ENCODE peak calls at places on chromosomes 13 and 19, in seven cellular contexts. W is IMR-90, F is H9, C is neuronal stem cell, P is mesendoderm, Y is H1, V is trophoblast cell. B is an unnamed sample.

GRCh38 chr13:79485014-79485441 is 4.1 kb downstream of the NDFIP2 start:
- DNase-seq in W (peak), F (no peak), C (no peak), P (peak), Y (no peak), V (peak), B (peak)

GRCh38 chr13:106052200-106052767 is 483.2 kb downstream of the EFNB2 start:
- DNase-seq in W (peak), F (no peak), C (no peak), P (no peak), Y (no peak), V (peak), B (peak)

GRCh38 chr19:3604987-3605343 is 1.7 kb downstream of the TBXA2R start:
- DNase-seq in W (no peak), F (no peak), C (no peak), P (no peak), Y (no peak), V (no peak), B (no peak)

GRCh38 chr19:3061214-3062161 is 807 bp downstream of the TLE5 start:
- DNase-seq in W (peak), F (no peak), C (no peak), P (no peak), Y (no peak), V (no peak), B (no peak)

GRCh38 chr19:39845621-39846175 is 481 bp downstream of the FBL start:
- DNase-seq in W (no peak), F (no peak), C (no peak), P (peak), Y (no peak), V (peak), B (peak)

GRCh38 chr19:1590641-1591397 is 1.8 kb downstream of the MBD3 start:
- DNase-seq in W (no peak), F (peak), C (no peak), P (peak), Y (no peak), V (peak), B (peak)

GRCh38 chr13:92719868-92720267 is 506.7 kb upstream of the GPC6 start:
- DNase-seq in W (no peak), F (peak), C (peak), P (peak), Y (no peak), V (no peak), B (no peak)

GRCh38 chr13:98507060-98507797 is 69.7 kb downstream of the STK24 start:
- DNase-seq in W (no peak), F (no peak), C (no peak), P (peak), Y (no peak), V (peak), B (peak)

GRCh38 chr13:23081901-23082300 is 98.9 kb upstream of the SGCG start:
- DNase-seq in W (no peak), F (no peak), C (no peak), P (no peak), Y (no peak), V (no peak), B (no peak)

GRCh38 chr13:30142502-30143211 is 164.7 kb downstream of the KATNAL1 start:
- DNase-seq in W (peak), F (peak), C (no peak), P (peak), Y (no peak), V (peak), B (peak)

GRCh38 chr19:11195681-11196080 is 1.7 kb downstream of the KANK2 start:
- DNase-seq in W (no peak), F (no peak), C (no peak), P (no peak), Y (no peak), V (no peak), B (no peak)

GRCh38 chr19:30783936-30784335 is 411.8 kb downstream of the ZNF536 start:
- DNase-seq in W (no peak), F (no peak), C (no peak), P (no peak), Y (no peak), V (no peak), B (no peak)

DNA sequence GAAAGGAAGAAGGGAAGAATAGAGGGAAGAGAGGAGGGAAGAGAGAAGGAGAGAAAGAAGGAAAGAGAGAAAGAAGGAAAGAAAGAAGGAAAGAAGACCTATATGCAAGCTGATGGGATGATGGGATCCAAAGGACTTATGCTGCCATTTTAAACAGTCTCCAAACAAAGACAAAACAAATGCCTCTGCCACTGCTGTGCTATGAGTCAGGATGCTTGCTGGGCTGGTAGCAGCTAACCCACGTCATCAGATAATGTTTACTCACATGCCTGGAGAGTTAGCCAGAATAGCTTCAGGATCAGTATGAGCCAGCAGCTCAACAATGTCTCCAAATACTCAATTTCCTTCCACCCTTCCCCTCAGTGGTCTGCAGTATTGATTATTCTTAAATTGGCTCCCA is 12.0 kb upstream of the ZNF274 start:
- DNase-seq in W (peak), F (no peak), C (no peak), P (no peak), Y (no peak), V (peak), B (peak)
- H3K18ac ChIP-seq in W (no peak), F (no peak), C (no peak), P (no peak), Y (no peak), V (no peak), B (no peak)

GRCh38 chr19:29697523-29698261 is 17.4 kb downstream of the C19orf12 start:
- DNase-seq in W (no peak), F (no peak), C (no peak), P (no peak), Y (no peak), V (no peak), B (no peak)
- H3K18ac ChIP-seq in W (no peak), F (no peak), C (peak), P (no peak), Y (no peak), V (no peak), B (no peak)

GRCh38 chr19:45879971-45880370 is 6.0 kb downstream of the IRF2BP1 start:
- DNase-seq in W (no peak), F (no peak), C (no peak), P (no peak), Y (no peak), V (no peak), B (no peak)
- H3K18ac ChIP-seq in W (no peak), F (no peak), C (no peak), P (no peak), Y (no peak), V (no peak), B (no peak)

GRCh38 chr13:113024466-113024865 is 55.5 kb downstream of the MCF2L start:
- DNase-seq in W (no peak), F (no peak), C (no peak), P (no peak), Y (no peak), V (no peak), B (no peak)

GRCh38 chr13:113023217-113023597 is 54.2 kb downstream of the MCF2L start:
- DNase-seq in W (no peak), F (no peak), C (no peak), P (peak), Y (no peak), V (no peak), B (peak)

GRCh38 chr13:113021811-113022210 is 52.8 kb downstream of the MCF2L start:
- DNase-seq in W (no peak), F (no peak), C (no peak), P (no peak), Y (no peak), V (no peak), B (no peak)

GRCh38 chr13:113022391-113023216 is 53.6 kb downstream of the MCF2L start:
- DNase-seq in W (no peak), F (peak), C (peak), P (peak), Y (no peak), V (peak), B (peak)

GRCh38 chr13:113023694-113024430 is 54.8 kb downstream of the MCF2L start:
- DNase-seq in W (no peak), F (no peak), C (no peak), P (no peak), Y (no peak), V (no peak), B (no peak)
- H3K18ac ChIP-seq in W (no peak), F (peak), C (peak), P (peak), Y (peak), V (no peak), B (no peak)

DNA sequence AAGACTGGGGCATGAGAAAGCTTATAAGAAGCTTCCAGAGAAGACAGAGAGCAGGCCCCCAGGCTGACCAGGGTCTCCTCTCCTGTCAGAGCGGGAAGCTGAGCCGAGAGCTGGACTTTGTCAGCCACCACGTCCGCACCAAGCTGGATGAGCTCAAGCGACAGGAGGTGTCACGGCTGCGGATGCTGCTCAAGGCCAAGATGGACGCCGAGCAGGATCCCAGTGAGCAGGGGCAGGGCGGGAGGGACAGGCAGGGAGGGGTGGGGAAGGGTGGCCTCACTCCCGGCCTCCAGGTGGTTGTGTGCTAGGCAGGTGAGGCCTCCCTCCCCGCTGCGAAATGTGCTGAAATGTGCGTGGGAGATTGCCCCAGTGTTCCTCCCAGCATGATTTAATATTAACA is 5.6 kb downstream of the NUCB1 start:
- DNase-seq in W (no peak), F (no peak), C (no peak), P (no peak), Y (no peak), V (no peak), B (no peak)
- H3K18ac ChIP-seq in W (no peak), F (no peak), C (no peak), P (no peak), Y (no peak), V (no peak), B (no peak)

DNA sequence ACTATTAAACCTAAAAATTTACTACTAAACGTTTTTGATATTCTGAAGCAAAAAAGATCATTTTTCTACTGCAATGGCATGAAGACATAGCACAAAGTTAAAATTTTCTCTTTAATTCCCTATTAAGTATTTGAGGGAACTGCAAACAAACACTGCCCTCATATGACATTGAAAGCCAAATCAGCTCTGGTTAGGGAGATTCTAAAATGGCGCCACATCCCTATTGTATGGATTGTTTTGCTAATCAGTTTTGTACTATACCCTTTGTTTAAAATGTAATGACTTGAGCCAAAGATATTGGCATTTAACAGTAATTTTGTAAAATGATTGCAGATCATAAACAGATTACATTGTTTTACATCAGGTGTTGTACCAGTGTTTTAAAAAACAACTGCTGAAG is 65.8 kb downstream of the FLT1 start:
- DNase-seq in W (no peak), F (no peak), C (no peak), P (no peak), Y (no peak), V (no peak), B (no peak)
- H3K18ac ChIP-seq in W (no peak), F (no peak), C (no peak), P (no peak), Y (no peak), V (no peak), B (no peak)

GRCh38 chr13:76934671-76935070 is 13.6 kb upstream of the ACOD1 start:
- DNase-seq in W (no peak), F (no peak), C (no peak), P (peak), Y (no peak), V (no peak), B (no peak)

GRCh38 chr13:76936736-76937135 is 11.6 kb upstream of the ACOD1 start:
- DNase-seq in W (no peak), F (no peak), C (no peak), P (no peak), Y (no peak), V (peak), B (no peak)

GRCh38 chr13:76939215-76939614 is 9.1 kb upstream of the ACOD1 start:
- DNase-seq in W (peak), F (no peak), C (no peak), P (no peak), Y (no peak), V (peak), B (peak)

GRCh38 chr13:76942363-76942762 is 5.9 kb upstream of the ACOD1 start:
- DNase-seq in W (no peak), F (no peak), C (no peak), P (no peak), Y (no peak), V (no peak), B (no peak)

GRCh38 chr13:76937416-76937815 is 10.9 kb upstream of the ACOD1 start:
- DNase-seq in W (peak), F (no peak), C (no peak), P (no peak), Y (no peak), V (peak), B (peak)
- H3K18ac ChIP-seq in W (peak), F (no peak), C (no peak), P (no peak), Y (no peak), V (no peak), B (peak)